ENCODE peak calls at places on chromosomes 11 and 22, in nine cellular contexts. C, I, E, W, M, Z, X, A and B are unnamed samples.

GRCh38 chr11:35103366-35104194 is 35.4 kb upstream of the CD44 start:
- DNase-seq in I (no peak), W (no peak), E (no peak), A (no peak), X (no peak), Z (no peak), C (no peak), M (no peak), B (no peak)

GRCh38 chr11:26806209-26806608 is 84.3 kb upstream of the SLC5A12 start:
- DNase-seq in I (no peak), W (no peak), A (no peak), Z (peak), M (no peak), C (no peak), X (no peak), E (no peak), B (no peak)

GRCh38 chr11:34190192-34191139 is 85.0 kb downstream of the NAT10 start:
- DNase-seq in M (no peak), A (no peak), X (no peak), Z (no peak), I (no peak), C (no peak), W (no peak), E (no peak), B (no peak)

GRCh38 chr11:60775420-60775961 is 9.6 kb upstream of the MS4A10 start:
- DNase-seq in I (peak), W (peak), Z (peak), X (peak), A (peak), C (peak), E (peak), M (peak), B (peak)

GRCh38 chr11:821513-822371 is 3.0 kb downstream of the PNPLA2 start:
- DNase-seq in W (no peak), C (no peak), M (no peak), E (no peak), X (peak), I (no peak), Z (no peak), A (no peak), B (no peak)

GRCh38 chr11:75654314-75654713 is 14.5 kb downstream of the MAP6 start:
- DNase-seq in Z (no peak), I (peak), A (peak), X (no peak), C (no peak), M (no peak), E (no peak), W (no peak), B (no peak)

GRCh38 chr22:39311592-39312400 is 7.6 kb downstream of the RPL3 start:
- DNase-seq in W (no peak), I (peak), M (no peak), Z (no peak), E (no peak), X (no peak), A (no peak), C (no peak), B (no peak)

GRCh38 chr22:29328566-29329500 is 13.3 kb upstream of the RASL10A start:
- DNase-seq in Z (no peak), E (no peak), M (no peak), I (no peak), W (peak), X (no peak), C (no peak), A (no peak), B (peak)

GRCh38 chr22:42039271-42039670 is 31.3 kb downstream of the NAGA start:
- DNase-seq in E (no peak), X (no peak), A (no peak), C (no peak), Z (peak), I (no peak), M (no peak), W (no peak), B (no peak)

GRCh38 chr11:95832763-95833162 is 42.5 kb downstream of the CEP57 start:
- DNase-seq in X (no peak), Z (no peak), E (no peak), I (no peak), W (no peak), C (no peak), M (no peak), A (no peak), B (no peak)

GRCh38 chr11:105923814-105924213 is 98.2 kb downstream of the MSANTD4 start:
- DNase-seq in I (no peak), W (no peak), X (no peak), Z (no peak), C (no peak), E (no peak), M (no peak), A (no peak), B (no peak)

GRCh38 chr11:26620282-26621045 is 48.4 kb upstream of the MUC15 start:
- DNase-seq in X (no peak), A (no peak), Z (no peak), M (no peak), I (no peak), W (no peak), E (no peak), C (no peak), B (no peak)

GRCh38 chr22:17961443-17961729 is 63.0 kb downstream of the MICAL3 start:
- DNase-seq in C (no peak), E (no peak), M (no peak), W (no peak), I (no peak), A (no peak), X (no peak), Z (no peak), B (no peak)

GRCh38 chr22:18035740-18036139 is 11.4 kb upstream of the MICAL3 start:
- DNase-seq in A (no peak), M (no peak), X (no peak), W (no peak), C (no peak), I (no peak), Z (no peak), E (no peak), B (no peak)

GRCh38 chr11:62880231-62880802 is 379 bp upstream of the SLC3A2 start:
- DNase-seq in I (peak), Z (peak), W (no peak), C (peak), A (peak), M (peak), E (peak), X (peak), B (no peak)

GRCh38 chr11:91960770-91961169 is 263.8 kb upstream of the FAT3 start:
- DNase-seq in M (no peak), W (no peak), X (no peak), A (no peak), E (no peak), Z (no peak), I (no peak), C (no peak), B (no peak)

GRCh38 chr11:116086426-116086825 is 582.2 kb upstream of the CADM1 start:
- DNase-seq in M (no peak), I (no peak), A (no peak), Z (no peak), C (no peak), X (no peak), W (no peak), E (no peak), B (no peak)

GRCh38 chr11:94780432-94780831 is 12.3 kb downstream of the AMOTL1 start:
- DNase-seq in C (no peak), M (no peak), W (no peak), I (no peak), E (no peak), X (no peak), A (no peak), Z (no peak), B (no peak)

GRCh38 chr11:69537855-69538640 is 56.6 kb downstream of the LINC01488 start:
- DNase-seq in W (no peak), A (no peak), I (no peak), E (no peak), Z (no peak), C (no peak), M (no peak), X (no peak), B (no peak)

GRCh38 chr11:68259122-68259959 is 12.4 kb downstream of the C11orf24 start:
- DNase-seq in C (no peak), Z (no peak), A (no peak), M (no peak), X (no peak), W (no peak), E (no peak), I (no peak), B (no peak)